ENCODE peak calls at places on chromosomes 11 and 22, in seven cellular contexts. One of them, this sample, is unnamed.

GRCh38 chr11:130846606-130847005 is 69.7 kb downstream of the SNX19 start:
- DNase-seq in neuronal stem cell: no peak
- DNase-seq in upper lobe of right lung: no peak
- DNase-seq in suprapubic skin: no peak
- DNase-seq in colonic mucosa: no peak
- DNase-seq in PC-3: peak; percentile 80
- DNase-seq in CD8-positive, alpha-beta T cell: no peak
- DNase-seq in this sample: no peak

GRCh38 chr11:129840236-129840635 is 24.6 kb downstream of the TMEM45B start:
- DNase-seq in upper lobe of right lung: no peak
- DNase-seq in suprapubic skin: no peak
- DNase-seq in colonic mucosa: peak; percentile 56
- DNase-seq in PC-3: peak; percentile 89
- DNase-seq in CD8-positive, alpha-beta T cell: no peak
- DNase-seq in neuronal stem cell: no peak
- DNase-seq in this sample: peak; percentile 50

GRCh38 chr22:35894464-35894878 is 134.2 kb downstream of the RBFOX2 start:
- DNase-seq in CD8-positive, alpha-beta T cell: no peak
- DNase-seq in suprapubic skin: no peak
- DNase-seq in PC-3: no peak
- DNase-seq in neuronal stem cell: no peak
- DNase-seq in upper lobe of right lung: no peak
- DNase-seq in colonic mucosa: no peak
- DNase-seq in this sample: no peak

GRCh38 chr22:20511578-20512259 is 4.3 kb downstream of the MED15 start:
- DNase-seq in CD8-positive, alpha-beta T cell: no peak
- DNase-seq in neuronal stem cell: no peak
- DNase-seq in colonic mucosa: no peak
- DNase-seq in PC-3: no peak
- DNase-seq in upper lobe of right lung: no peak
- DNase-seq in suprapubic skin: no peak
- DNase-seq in this sample: no peak

GRCh38 chr11:78039919-78040671 is 17.0 kb upstream of the KCTD14 start:
- DNase-seq in neuronal stem cell: no peak
- DNase-seq in suprapubic skin: peak; percentile 74
- DNase-seq in colonic mucosa: peak; percentile 83
- DNase-seq in upper lobe of right lung: peak; percentile 83
- DNase-seq in CD8-positive, alpha-beta T cell: peak; percentile 6
- DNase-seq in PC-3: peak; percentile 91
- DNase-seq in this sample: peak; percentile 46

GRCh38 chr11:69647349-69647748 is 6.4 kb downstream of the CCND1 start:
- DNase-seq in PC-3: no peak
- DNase-seq in suprapubic skin: peak; percentile 48
- DNase-seq in upper lobe of right lung: peak; percentile 56
- DNase-seq in neuronal stem cell: no peak
- DNase-seq in colonic mucosa: no peak
- DNase-seq in CD8-positive, alpha-beta T cell: no peak
- DNase-seq in this sample: no peak

GRCh38 chr11:130909650-130910049 is 6.6 kb downstream of the SNX19 start:
- DNase-seq in PC-3: peak; percentile 12
- DNase-seq in upper lobe of right lung: no peak
- DNase-seq in colonic mucosa: no peak
- DNase-seq in CD8-positive, alpha-beta T cell: no peak
- DNase-seq in suprapubic skin: no peak
- DNase-seq in neuronal stem cell: no peak
- DNase-seq in this sample: no peak

GRCh38 chr22:50216161-50216683 is 15.4 kb downstream of the SELENOO start:
- DNase-seq in CD8-positive, alpha-beta T cell: no peak
- DNase-seq in neuronal stem cell: no peak
- DNase-seq in PC-3: no peak
- DNase-seq in colonic mucosa: no peak
- DNase-seq in upper lobe of right lung: no peak
- DNase-seq in suprapubic skin: no peak
- DNase-seq in this sample: no peak

GRCh38 chr11:133787379-133788103 is 57.8 kb downstream of the SPATA19 start:
- DNase-seq in colonic mucosa: no peak
- DNase-seq in neuronal stem cell: peak; percentile 46
- DNase-seq in upper lobe of right lung: peak; percentile 78
- DNase-seq in suprapubic skin: no peak
- DNase-seq in PC-3: no peak
- DNase-seq in CD8-positive, alpha-beta T cell: no peak
- DNase-seq in this sample: no peak

GRCh38 chr22:21755855-21756284 is 20.3 kb upstream of the YPEL1 start:
- DNase-seq in PC-3: peak; percentile 57
- DNase-seq in neuronal stem cell: no peak
- DNase-seq in upper lobe of right lung: no peak
- DNase-seq in CD8-positive, alpha-beta T cell: no peak
- DNase-seq in colonic mucosa: no peak
- DNase-seq in suprapubic skin: no peak
- DNase-seq in this sample: no peak

GRCh38 chr11:76791861-76792260 is 8.7 kb downstream of the TSKU start:
- DNase-seq in suprapubic skin: peak; percentile 82
- DNase-seq in upper lobe of right lung: no peak
- DNase-seq in colonic mucosa: no peak
- DNase-seq in neuronal stem cell: no peak
- DNase-seq in CD8-positive, alpha-beta T cell: no peak
- DNase-seq in PC-3: peak; percentile 58
- DNase-seq in this sample: no peak

GRCh38 chr11:975824-976223 is 50.2 kb downstream of the AP2A2 start:
- DNase-seq in colonic mucosa: no peak
- DNase-seq in CD8-positive, alpha-beta T cell: no peak
- DNase-seq in suprapubic skin: no peak
- DNase-seq in upper lobe of right lung: no peak
- DNase-seq in neuronal stem cell: peak; percentile 29
- DNase-seq in PC-3: no peak
- DNase-seq in this sample: peak; percentile 71

GRCh38 chr11:2466869-2467694 is 22.3 kb downstream of the KCNQ1 start:
- DNase-seq in suprapubic skin: no peak
- DNase-seq in CD8-positive, alpha-beta T cell: peak; percentile 54
- DNase-seq in upper lobe of right lung: peak; percentile 61
- DNase-seq in colonic mucosa: peak; percentile 49
- DNase-seq in PC-3: no peak
- DNase-seq in neuronal stem cell: no peak
- DNase-seq in this sample: no peak

GRCh38 chr11:111539426-111540113 is 950 bp upstream of the LAYN start:
- DNase-seq in suprapubic skin: no peak
- DNase-seq in neuronal stem cell: no peak
- DNase-seq in CD8-positive, alpha-beta T cell: peak; percentile 58
- DNase-seq in upper lobe of right lung: no peak
- DNase-seq in colonic mucosa: no peak
- DNase-seq in PC-3: no peak
- DNase-seq in this sample: no peak

GRCh38 chr11:61277973-61278565 is 17.0 kb downstream of the VWCE start:
- DNase-seq in CD8-positive, alpha-beta T cell: no peak
- DNase-seq in suprapubic skin: no peak
- DNase-seq in colonic mucosa: no peak
- DNase-seq in PC-3: no peak
- DNase-seq in neuronal stem cell: no peak
- DNase-seq in upper lobe of right lung: no peak
- DNase-seq in this sample: no peak

GRCh38 chr11:61280883-61281580 is 14.1 kb downstream of the VWCE start:
- DNase-seq in colonic mucosa: no peak
- DNase-seq in upper lobe of right lung: no peak
- DNase-seq in neuronal stem cell: no peak
- DNase-seq in PC-3: no peak
- DNase-seq in suprapubic skin: no peak
- DNase-seq in CD8-positive, alpha-beta T cell: no peak
- DNase-seq in this sample: no peak

GRCh38 chr11:61279934-61280656 is 15.0 kb downstream of the VWCE start:
- DNase-seq in neuronal stem cell: no peak
- DNase-seq in upper lobe of right lung: no peak
- DNase-seq in colonic mucosa: no peak
- DNase-seq in suprapubic skin: no peak
- DNase-seq in PC-3: peak; percentile 97
- DNase-seq in CD8-positive, alpha-beta T cell: no peak
- DNase-seq in this sample: no peak

GRCh38 chr11:61283613-61284012 is 11.5 kb downstream of the VWCE start:
- DNase-seq in CD8-positive, alpha-beta T cell: no peak
- DNase-seq in PC-3: no peak
- DNase-seq in colonic mucosa: no peak
- DNase-seq in neuronal stem cell: no peak
- DNase-seq in suprapubic skin: no peak
- DNase-seq in upper lobe of right lung: no peak
- DNase-seq in this sample: no peak

DNA sequence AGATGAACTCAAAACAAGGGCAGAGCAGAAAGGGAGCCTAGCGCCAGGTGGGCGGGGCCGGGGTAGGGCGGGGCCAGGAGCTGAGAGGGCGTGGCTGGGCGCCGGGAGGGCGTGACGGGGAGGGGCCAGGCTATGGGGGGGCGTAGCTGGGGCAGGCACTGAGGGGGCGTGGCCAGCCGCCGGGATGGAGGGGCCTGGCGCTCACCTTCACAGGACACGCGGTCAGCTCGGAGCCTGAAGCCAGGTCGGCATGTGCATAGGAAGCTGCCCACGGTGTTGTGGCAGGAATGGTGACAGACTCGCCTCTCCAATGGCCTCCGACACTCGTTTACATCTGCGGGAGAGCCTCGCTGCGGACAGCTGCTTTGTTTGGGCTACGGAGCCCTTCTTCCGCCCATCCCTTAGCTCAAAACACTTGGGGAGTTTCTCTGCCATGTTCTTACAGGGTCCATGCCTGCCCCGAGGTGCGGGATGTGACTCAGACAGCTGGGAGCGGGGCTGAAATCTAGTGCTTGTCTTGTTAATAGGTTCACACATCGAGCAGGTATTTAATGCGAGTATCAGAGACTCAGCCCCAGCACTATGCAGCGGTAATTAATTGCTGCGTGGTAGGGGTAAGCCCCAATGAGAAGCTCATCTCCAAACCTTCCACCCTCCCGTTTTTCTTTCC is 13.4 kb downstream of the VWCE start:
- DNase-seq in upper lobe of right lung: peak; percentile 74
- DNase-seq in colonic mucosa: peak; percentile 83
- DNase-seq in neuronal stem cell: peak; percentile 67
- DNase-seq in CD8-positive, alpha-beta T cell: peak; percentile 15
- DNase-seq in suprapubic skin: no peak
- DNase-seq in PC-3: no peak
- DNase-seq in this sample: peak; percentile 86
- H3K4me3 ChIP-seq in upper lobe of right lung: no peak overlapping the region
- H3K4me3 ChIP-seq in colonic mucosa: peak overlapping the region; percentile 22
- H3K4me3 ChIP-seq in neuronal stem cell: no peak overlapping the region
- H3K4me3 ChIP-seq in CD8-positive, alpha-beta T cell: no peak overlapping the region
- H3K4me3 ChIP-seq in suprapubic skin: peak overlapping the region; percentile 38
- H3K4me3 ChIP-seq in PC-3: no peak overlapping the region
- H3K4me3 ChIP-seq in this sample: no peak overlapping the region

GRCh38 chr11:73193251-73194033 is 24.6 kb upstream of the P2RY2 start:
- DNase-seq in CD8-positive, alpha-beta T cell: no peak
- DNase-seq in PC-3: peak; percentile 85
- DNase-seq in suprapubic skin: peak; percentile 58
- DNase-seq in neuronal stem cell: no peak
- DNase-seq in colonic mucosa: no peak
- DNase-seq in upper lobe of right lung: no peak
- DNase-seq in this sample: no peak

GRCh38 chr11:73194034-73194507 is 24.0 kb upstream of the P2RY2 start:
- DNase-seq in upper lobe of right lung: no peak
- DNase-seq in colonic mucosa: no peak
- DNase-seq in CD8-positive, alpha-beta T cell: no peak
- DNase-seq in neuronal stem cell: no peak
- DNase-seq in suprapubic skin: peak; percentile 54
- DNase-seq in PC-3: no peak
- DNase-seq in this sample: no peak

GRCh38 chr11:73196576-73196975 is 21.5 kb upstream of the P2RY2 start:
- DNase-seq in colonic mucosa: no peak
- DNase-seq in CD8-positive, alpha-beta T cell: no peak
- DNase-seq in suprapubic skin: peak; percentile 22
- DNase-seq in PC-3: no peak
- DNase-seq in neuronal stem cell: no peak
- DNase-seq in upper lobe of right lung: no peak
- DNase-seq in this sample: no peak

GRCh38 chr11:73195191-73196007 is 22.7 kb upstream of the P2RY2 start:
- DNase-seq in neuronal stem cell: no peak
- DNase-seq in colonic mucosa: peak; percentile 75
- DNase-seq in CD8-positive, alpha-beta T cell: no peak
- DNase-seq in upper lobe of right lung: no peak
- DNase-seq in suprapubic skin: peak; percentile 62
- DNase-seq in PC-3: peak; percentile 99
- DNase-seq in this sample: no peak

DNA sequence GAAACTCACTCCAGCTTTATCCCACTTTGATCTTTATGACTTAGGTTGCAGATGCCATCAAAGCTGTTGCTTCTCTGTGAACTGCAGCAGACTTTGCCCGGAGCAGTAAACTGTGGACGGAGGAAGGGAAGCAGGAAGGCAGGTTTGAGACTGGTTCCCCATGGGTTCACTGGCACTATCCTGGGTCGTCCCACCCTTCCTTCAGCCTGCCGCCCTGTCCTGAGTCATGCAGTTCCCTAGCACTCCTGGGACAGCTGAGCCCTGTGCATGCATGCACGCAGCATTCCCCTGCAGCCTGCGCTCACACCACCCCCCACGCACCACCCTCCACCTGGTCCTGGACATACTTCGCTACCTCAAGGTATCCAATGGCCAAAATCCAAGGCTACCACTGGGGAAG is 23.5 kb upstream of the P2RY2 start:
- DNase-seq in colonic mucosa: peak; percentile 92
- DNase-seq in upper lobe of right lung: no peak
- DNase-seq in PC-3: peak; percentile 96
- DNase-seq in suprapubic skin: peak; percentile 67
- DNase-seq in neuronal stem cell: no peak
- DNase-seq in CD8-positive, alpha-beta T cell: no peak
- DNase-seq in this sample: no peak
- H3K4me1 ChIP-seq in colonic mucosa: peaks cover 15% of the 10 kb centered on the region
- H3K4me1 ChIP-seq in upper lobe of right lung: no peaks in the 10 kb centered on the region
- H3K4me1 ChIP-seq in PC-3: peaks cover 65% of the 10 kb centered on the region
- H3K4me1 ChIP-seq in suprapubic skin: peaks cover 58% of the 10 kb centered on the region
- H3K4me1 ChIP-seq in neuronal stem cell: peaks cover 10% of the 10 kb centered on the region
- H3K4me1 ChIP-seq in CD8-positive, alpha-beta T cell: no peaks in the 10 kb centered on the region
- H3K4me1 ChIP-seq in this sample: peaks cover 5% of the 10 kb centered on the region

GRCh38 chr22:17118342-17118741 is 2.8 kb downstream of the TMEM121B start:
- DNase-seq in upper lobe of right lung: no peak
- DNase-seq in PC-3: no peak
- DNase-seq in suprapubic skin: no peak
- DNase-seq in neuronal stem cell: no peak
- DNase-seq in CD8-positive, alpha-beta T cell: no peak
- DNase-seq in colonic mucosa: no peak
- DNase-seq in this sample: no peak
- H3K27ac ChIP-seq in upper lobe of right lung: no peak overlapping the region
- H3K27ac ChIP-seq in PC-3: no peak overlapping the region
- H3K27ac ChIP-seq in suprapubic skin: no peak overlapping the region
- H3K27ac ChIP-seq in neuronal stem cell: no peak overlapping the region
- H3K27ac ChIP-seq in CD8-positive, alpha-beta T cell: no peak overlapping the region
- H3K27ac ChIP-seq in colonic mucosa: no peak overlapping the region
- H3K27ac ChIP-seq in this sample: no peak overlapping the region

DNA sequence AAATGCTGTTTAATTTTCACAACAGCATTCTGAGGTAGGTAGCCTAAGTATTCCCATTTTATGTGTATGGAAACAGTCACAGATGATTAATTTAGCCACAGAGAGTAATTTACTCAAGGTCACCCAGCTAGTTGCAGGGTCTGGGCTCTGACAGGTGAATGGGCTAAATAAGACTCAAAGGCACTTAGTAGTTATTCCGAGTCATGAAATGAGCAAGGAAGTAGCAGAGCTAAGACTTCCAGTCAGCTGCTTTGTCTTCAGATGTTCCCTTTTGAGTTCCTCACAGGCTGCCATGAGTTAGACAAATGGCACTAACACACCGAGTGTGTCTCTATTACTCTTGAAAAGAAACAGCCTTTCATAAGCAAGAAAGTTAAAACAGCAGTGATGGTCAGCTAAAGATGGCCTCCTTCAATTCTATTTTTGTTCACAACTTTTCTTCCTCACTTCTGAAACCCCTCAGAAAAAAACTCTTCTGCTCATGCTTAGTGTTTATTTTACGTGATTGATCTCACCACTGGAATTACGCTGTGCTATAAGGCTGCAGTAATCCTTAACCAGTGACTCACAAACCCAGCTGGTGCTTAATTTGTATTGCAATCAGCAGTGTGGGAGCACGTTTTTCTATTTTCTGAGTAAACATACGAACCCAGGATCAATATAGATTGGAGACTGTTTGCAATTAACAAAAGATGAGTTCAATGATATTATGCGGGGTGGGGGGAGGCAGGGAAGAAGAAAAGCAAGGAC is 389.2 kb downstream of the AASDHPPT start:
- DNase-seq in neuronal stem cell: no peak
- DNase-seq in CD8-positive, alpha-beta T cell: no peak
- DNase-seq in colonic mucosa: no peak
- DNase-seq in upper lobe of right lung: no peak
- DNase-seq in suprapubic skin: no peak
- DNase-seq in PC-3: peak; percentile 65
- DNase-seq in this sample: no peak
- H3K4me3 ChIP-seq in neuronal stem cell: no peak overlapping the region
- H3K4me3 ChIP-seq in CD8-positive, alpha-beta T cell: no peak overlapping the region
- H3K4me3 ChIP-seq in colonic mucosa: no peak overlapping the region
- H3K4me3 ChIP-seq in upper lobe of right lung: no peak overlapping the region
- H3K4me3 ChIP-seq in suprapubic skin: no peak overlapping the region
- H3K4me3 ChIP-seq in PC-3: no peak overlapping the region
- H3K4me3 ChIP-seq in this sample: no peak overlapping the region

This sample was measured in Karpas-422.